ENCODE peak calls at places on chromosomes 2 and 18, in four cellular contexts. O is dorsolateral prefrontal cortex, G is uterus, U is right cardiac atrium. C is an unnamed sample.

GRCh38 chr2:148529745-148530144 is 114.8 kb upstream of the EPC2 start:
- DNase-seq in O (no peak), G (no peak), U (no peak), C (no peak)

GRCh38 chr2:138323382-138324067 is 178.0 kb upstream of the SPOPL start:
- DNase-seq in O (no peak), G (no peak), U (no peak), C (no peak)

GRCh38 chr2:161165266-161165665 is 5.0 kb downstream of the TANK start:
- DNase-seq in O (no peak), G (no peak), U (no peak), C (no peak)

GRCh38 chr2:70978388-70979357 is at the start of gene ANKRD53:
- DNase-seq in O (no peak), G (peak), U (peak), C (peak)

GRCh38 chr2:12819098-12819465 is 102.3 kb downstream of the TRIB2 start:
- DNase-seq in O (no peak), G (peak), U (peak), C (no peak)

GRCh38 chr18:79916546-79917350 is 34.7 kb downstream of the SLC66A2 start:
- DNase-seq in O (peak), G (peak), U (no peak), C (no peak)

GRCh38 chr18:69648486-69648885 is 247.8 kb downstream of the DOK6 start:
- DNase-seq in O (no peak), G (no peak), U (no peak), C (no peak)

GRCh38 chr2:198314559-198315153 is 510.3 kb downstream of the PLCL1 start:
- DNase-seq in O (no peak), G (no peak), U (no peak), C (peak)

GRCh38 chr2:18991177-18992168 is 366.9 kb downstream of the OSR1 start:
- DNase-seq in O (peak), G (peak), U (peak), C (no peak)

GRCh38 chr2:218826791-218827190 is 4.8 kb downstream of the PRKAG3 start:
- DNase-seq in O (no peak), G (no peak), U (no peak), C (no peak)
- H3K4me3 ChIP-seq in O (no peak), G (no peak), U (no peak), C (no peak)

GRCh38 chr2:237861-238260 is 26.0 kb downstream of the SH3YL1 start:
- DNase-seq in O (peak), G (no peak), U (no peak), C (no peak)
- H3K27ac ChIP-seq in O (peak), G (no peak), U (no peak), C (no peak)

GRCh38 chr2:172070936-172071335 is 14.4 kb upstream of the DLX1 start:
- DNase-seq in O (no peak), G (no peak), U (no peak), C (no peak)

GRCh38 chr2:172073518-172073917 is 11.8 kb upstream of the DLX1 start:
- DNase-seq in O (no peak), G (no peak), U (no peak), C (no peak)

GRCh38 chr2:172074254-172074653 is 11.1 kb upstream of the DLX1 start:
- DNase-seq in O (no peak), G (no peak), U (no peak), C (no peak)

GRCh38 chr2:172066394-172066863 is 18.9 kb upstream of the DLX1 start:
- DNase-seq in O (no peak), G (no peak), U (no peak), C (peak)

GRCh38 chr2:172072279-172072678 is 13.0 kb upstream of the DLX1 start:
- DNase-seq in O (no peak), G (no peak), U (no peak), C (no peak)
- H3K4me3 ChIP-seq in O (no peak), G (no peak), U (no peak), C (no peak)

GRCh38 chr2:173271825-173272224 is 82.8 kb upstream of the CDCA7 start:
- DNase-seq in O (no peak), G (no peak), U (no peak), C (no peak)

GRCh38 chr2:173271135-173271534 is 83.5 kb upstream of the CDCA7 start:
- DNase-seq in O (no peak), G (no peak), U (no peak), C (no peak)

DNA sequence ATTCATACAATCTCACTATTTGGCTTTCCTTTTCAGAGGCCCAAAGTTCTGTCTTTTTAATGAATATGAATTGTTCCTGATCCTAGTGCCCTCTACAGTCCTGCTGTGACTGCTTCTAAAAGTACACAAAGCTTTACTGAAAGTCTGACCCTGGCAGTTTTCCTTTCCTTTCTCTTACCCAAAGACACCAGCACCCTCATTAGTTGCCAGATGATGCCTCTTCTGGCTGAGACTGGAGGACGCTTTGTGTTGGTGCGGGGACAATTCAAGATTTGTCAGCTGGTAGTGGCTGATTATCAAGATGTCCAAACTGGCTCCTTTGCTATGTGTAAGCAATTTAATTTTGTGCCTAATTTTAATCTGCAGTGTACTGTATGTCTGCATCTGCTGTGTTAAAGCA is 81.8 kb upstream of the CDCA7 start:
- DNase-seq in O (no peak), G (no peak), U (no peak), C (no peak)
- H3K27ac ChIP-seq in O (no peak), G (no peak), U (no peak), C (no peak)

DNA sequence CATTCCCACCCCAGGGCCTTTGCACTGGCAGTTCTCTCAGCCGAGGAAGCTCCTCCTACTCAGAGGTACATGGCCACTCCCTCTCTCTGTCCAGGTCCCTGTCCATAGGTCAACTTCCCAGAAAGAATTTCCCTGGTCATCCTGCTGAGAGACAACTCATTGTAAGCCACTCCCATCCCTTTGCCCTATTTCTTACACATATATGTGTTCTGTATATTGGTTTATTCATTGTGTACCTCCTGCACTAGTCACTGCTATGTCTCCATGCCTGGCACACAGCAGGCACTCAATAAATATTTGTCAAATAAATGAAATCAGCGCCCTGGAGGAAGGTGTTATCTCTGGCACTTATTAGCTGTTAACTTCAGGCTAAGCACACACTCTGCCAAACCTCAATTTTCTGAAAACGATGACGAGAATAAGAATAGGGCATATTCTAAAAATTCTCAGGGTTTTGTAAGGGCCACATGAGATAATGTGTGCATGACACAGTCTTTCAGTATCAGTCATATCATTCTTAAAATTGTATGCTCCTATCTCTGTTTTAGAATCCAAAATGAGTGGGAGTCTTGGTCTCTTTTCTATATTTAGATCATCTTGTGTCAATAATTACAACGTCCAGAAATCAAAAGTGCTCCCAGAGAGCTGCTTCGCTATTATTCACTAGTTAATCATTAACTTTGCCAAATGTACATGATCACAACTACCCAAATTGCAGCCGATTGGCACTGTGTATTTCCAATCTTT is 198.0 kb downstream of the ALK start:
- DNase-seq in O (no peak), G (no peak), U (no peak), C (no peak)
- H3K4me3 ChIP-seq in O (no peak), G (no peak), U (no peak), C (no peak)

GRCh38 chr2:61182059-61182383 is 20.0 kb downstream of the C2orf74 start:
- DNase-seq in O (no peak), G (no peak), U (no peak), C (no peak)

GRCh38 chr2:61179701-61180639 is 18.0 kb downstream of the C2orf74 start:
- DNase-seq in O (peak), G (peak), U (peak), C (no peak)

GRCh38 chr2:61178603-61179545 is 16.9 kb downstream of the C2orf74 start:
- DNase-seq in O (no peak), G (peak), U (peak), C (peak)

GRCh38 chr2:61181382-61182058 is 19.5 kb downstream of the C2orf74 start:
- DNase-seq in O (no peak), G (no peak), U (no peak), C (no peak)

DNA sequence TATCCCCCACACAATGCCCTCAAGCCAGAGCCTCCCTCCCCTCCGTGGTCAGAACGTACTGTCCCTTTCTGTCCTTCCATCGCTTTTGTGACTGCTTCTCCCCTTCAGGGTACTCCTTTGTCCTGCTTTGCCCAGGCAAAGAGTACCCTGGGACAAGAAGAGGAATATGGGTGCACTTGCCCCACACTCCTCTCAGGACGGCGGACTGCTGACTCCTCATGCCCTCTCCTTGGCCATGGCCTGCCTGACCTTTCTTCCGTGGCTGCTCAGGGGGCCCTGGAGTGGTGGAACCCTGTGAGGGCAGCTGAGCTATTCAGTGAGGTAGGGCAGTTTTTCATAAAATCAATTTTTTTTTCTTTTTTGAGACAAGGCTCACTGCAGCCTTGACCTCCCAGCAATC is 18.7 kb downstream of the C2orf74 start:
- DNase-seq in O (no peak), G (no peak), U (no peak), C (no peak)
- H3K27ac ChIP-seq in O (peak), G (peak), U (peak), C (no peak)

GRCh38 chr2:200788129-200788718 is 23.5 kb upstream of the BZW1 start:
- DNase-seq in O (no peak), G (no peak), U (no peak), C (no peak)

GRCh38 chr2:200786423-200786822 is 25.3 kb upstream of the BZW1 start:
- DNase-seq in O (no peak), G (no peak), U (no peak), C (no peak)

GRCh38 chr2:200784215-200784614 is 27.5 kb upstream of the BZW1 start:
- DNase-seq in O (no peak), G (no peak), U (no peak), C (no peak)

GRCh38 chr2:200787351-200788128 is 24.2 kb upstream of the BZW1 start:
- DNase-seq in O (no peak), G (no peak), U (no peak), C (no peak)

GRCh38 chr2:200786826-200787225 is 24.9 kb upstream of the BZW1 start:
- DNase-seq in O (no peak), G (no peak), U (no peak), C (no peak)
- H3K4me3 ChIP-seq in O (no peak), G (no peak), U (no peak), C (no peak)

C was measured in CD4-positive, CD25-positive, alpha-beta regulatory T cell.